ENCODE peak calls at places on chromosomes 5 and 9, in four cellular contexts. C is lower leg skin, S is suprapubic skin, M is kidney epithelial cell. T is an unnamed sample.

GRCh38 chr9:85522459-85523092 is 219.2 kb downstream of the AGTPBP1 start:
- DNase-seq in C (no peak), S (peak), M (no peak), T (no peak)

GRCh38 chr5:168877132-168877895 is 298.1 kb upstream of the PANK3 start:
- DNase-seq in C (no peak), S (no peak), M (no peak), T (no peak)

GRCh38 chr9:129305246-129305645 is 127.2 kb upstream of the IER5L start:
- DNase-seq in C (no peak), S (no peak), M (no peak), T (peak)

GRCh38 chr5:17219431-17219830 is 2.0 kb downstream of the BASP1 start:
- DNase-seq in C (no peak), S (no peak), M (no peak), T (no peak)

GRCh38 chr5:115336201-115336720 is 39.8 kb upstream of the CCDC112 start:
- DNase-seq in C (no peak), S (no peak), M (no peak), T (no peak)

GRCh38 chr5:41181691-41182564 is 31.4 kb downstream of the C6 start:
- DNase-seq in C (no peak), S (no peak), M (no peak), T (no peak)

GRCh38 chr9:135889564-135890189 is 17.7 kb downstream of the CAMSAP1 start:
- DNase-seq in C (no peak), S (no peak), M (no peak), T (no peak)

GRCh38 chr5:149437369-149438040 is 58.4 kb upstream of the IL17B start:
- DNase-seq in C (no peak), S (no peak), M (no peak), T (no peak)

GRCh38 chr9:92257327-92257726 is 36.2 kb downstream of the IARS1 start:
- DNase-seq in C (no peak), S (no peak), M (no peak), T (no peak)

GRCh38 chr5:79495311-79495710 is 18.6 kb downstream of the HOMER1 start:
- DNase-seq in C (no peak), S (no peak), M (no peak), T (no peak)

GRCh38 chr9:91395106-91395552 is 28.5 kb downstream of the NFIL3 start:
- DNase-seq in C (no peak), S (no peak), M (no peak), T (no peak)

GRCh38 chr5:56951946-56952691 is at the start of gene MIER3:
- DNase-seq in C (peak), S (peak), M (no peak), T (peak)

GRCh38 chr9:75369989-75370388 is 281.7 kb downstream of the OSTF1 start:
- DNase-seq in C (no peak), S (no peak), M (no peak), T (no peak)

GRCh38 chr5:135478938-135479337 is 26.8 kb upstream of the TIFAB start:
- DNase-seq in C (no peak), S (no peak), M (no peak), T (no peak)

GRCh38 chr9:114004221-114004716 is 73.8 kb downstream of the AMBP start:
- DNase-seq in C (peak), S (peak), M (no peak), T (peak)

GRCh38 chr9:75088646-75089368 is 493 bp downstream of the OSTF1 start:
- DNase-seq in C (peak), S (peak), M (no peak), T (no peak)

GRCh38 chr5:102866315-102866693 is 111.2 kb downstream of the PAM start:
- DNase-seq in C (no peak), S (no peak), M (no peak), T (no peak)

GRCh38 chr9:96476591-96476990 is 26.6 kb downstream of the HABP4 start:
- DNase-seq in C (no peak), S (no peak), M (no peak), T (no peak)

GRCh38 chr5:31944683-31945445 is 229.3 kb downstream of the GOLPH3 start:
- DNase-seq in C (peak), S (no peak), M (no peak), T (no peak)

GRCh38 chr9:125427556-125427955 is 165.9 kb downstream of the GAPVD1 start:
- DNase-seq in C (no peak), S (no peak), M (no peak), T (no peak)
- TF ChIP-seq CTCF in C (no peak), S (no peak), M (no peak), T (no peak)

GRCh38 chr5:34523382-34523716 is 132.8 kb upstream of the RAI14 start:
- DNase-seq in C (no peak), S (no peak), M (no peak), T (no peak)
- TF ChIP-seq CTCF in C (no peak), S (no peak), M (no peak), T (no peak)

DNA sequence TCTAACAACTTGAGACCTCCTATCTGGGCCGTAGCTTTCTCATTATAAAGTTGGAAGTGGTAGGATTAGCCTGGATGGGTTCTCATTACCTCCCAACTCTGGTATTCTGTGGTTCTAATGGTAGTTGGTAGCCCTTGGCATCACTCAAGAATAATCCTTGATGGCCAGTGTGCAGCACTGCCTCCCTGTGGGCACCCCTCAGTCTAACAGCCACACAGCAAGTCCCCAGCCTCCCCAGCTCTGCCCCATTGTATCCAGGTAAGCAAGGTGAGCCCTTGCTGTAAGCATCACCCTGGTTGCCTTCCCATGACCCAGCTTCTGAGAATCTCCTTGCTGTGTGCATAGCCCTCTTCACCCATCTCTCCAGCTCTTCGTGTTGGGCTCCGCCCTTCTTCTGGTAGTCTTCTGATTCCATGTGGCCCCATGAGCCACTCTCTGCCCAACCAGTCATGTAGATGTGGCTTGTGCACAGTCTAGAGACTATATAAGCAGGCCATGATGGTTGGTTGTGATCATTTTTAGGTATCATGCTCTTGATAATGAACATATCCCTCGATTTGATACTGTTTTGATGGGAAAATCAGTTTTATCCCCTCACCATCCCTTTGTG is 57.6 kb upstream of the GRHPR start:
- DNase-seq in C (no peak), S (no peak), M (no peak), T (no peak)
- TF ChIP-seq CTCF in C (no peak), S (no peak), M (no peak), T (peak)

GRCh38 chr5:37495210-37495609 is 116.1 kb downstream of the WDR70 start:
- DNase-seq in C (no peak), S (no peak), M (no peak), T (no peak)
- TF ChIP-seq CTCF in C (no peak), S (no peak), M (peak), T (no peak)

DNA sequence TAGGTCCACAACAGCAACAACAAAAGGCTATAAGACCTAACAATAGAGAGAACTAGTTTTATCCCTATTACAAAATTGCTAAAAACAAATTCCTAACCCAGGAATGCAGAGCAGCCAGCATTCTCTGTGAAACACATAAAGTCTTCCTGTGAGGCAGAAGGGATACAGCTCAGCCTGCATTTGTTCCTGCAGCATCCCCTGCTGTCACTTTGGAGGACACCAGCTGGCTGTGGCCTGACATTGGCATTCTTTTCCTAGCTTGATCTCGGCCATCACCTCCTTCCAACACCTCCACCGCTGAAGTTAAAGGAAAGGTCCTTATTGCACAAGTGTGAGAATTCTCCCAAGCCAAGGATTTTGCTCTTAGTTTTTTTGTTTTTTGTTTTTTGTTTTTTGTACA is 186.1 kb downstream of the SNCAIP start:
- DNase-seq in C (no peak), S (no peak), M (no peak), T (no peak)
- TF ChIP-seq CTCF in C (no peak), S (no peak), M (peak), T (peak)

T was measured in type B pancreatic cell.